ENCODE peak calls at places on chromosomes 12 and 14, in eight cellular contexts. One of them, this sample, is unnamed.
A peak's percentile ranks its signal among the peaks of the same experiment; 100 is the strongest.

GRCh38 chr14:89252887-89253532 is 164.0 kb downstream of the FOXN3 start:
- DNase-seq in HTR-8/SVneo: peak; percentile 10
- DNase-seq in glomerular endothelial cell: no peak
- DNase-seq in EH: no peak
- DNase-seq in left cardiac atrium: no peak
- DNase-seq in body of pancreas: no peak
- DNase-seq in testis: no peak
- DNase-seq in activated T-helper 1 cell treated with anti-CD3 and anti-CD28 coated beads, Interleukin-12 subunit alpha, Interleukin-12 subunit beta, Interleukin-2, Interleukin-4 antibody, amounts not matched to agents 30 ng/mL and 10 ng/mL and 1 ng/mL, durations not matched to agents 14 hours and 24 hours and 36 hours: no peak
- DNase-seq in this sample: no peak

GRCh38 chr14:70828188-70828587 is 18.9 kb upstream of the MAP3K9 start:
- DNase-seq in activated T-helper 1 cell treated with anti-CD3 and anti-CD28 coated beads, Interleukin-12 subunit alpha, Interleukin-12 subunit beta, Interleukin-2, Interleukin-4 antibody, amounts not matched to agents 30 ng/mL and 10 ng/mL and 1 ng/mL, durations not matched to agents 14 hours and 24 hours and 36 hours: no peak
- DNase-seq in HTR-8/SVneo: no peak
- DNase-seq in left cardiac atrium: no peak
- DNase-seq in body of pancreas: no peak
- DNase-seq in EH: no peak
- DNase-seq in glomerular endothelial cell: no peak
- DNase-seq in testis: no peak
- DNase-seq in this sample: no peak

GRCh38 chr12:123134265-123134664 is 16.6 kb downstream of the PITPNM2 start:
- DNase-seq in activated T-helper 1 cell treated with anti-CD3 and anti-CD28 coated beads, Interleukin-12 subunit alpha, Interleukin-12 subunit beta, Interleukin-2, Interleukin-4 antibody, amounts not matched to agents 30 ng/mL and 10 ng/mL and 1 ng/mL, durations not matched to agents 14 hours and 24 hours and 36 hours: no peak
- DNase-seq in left cardiac atrium: no peak
- DNase-seq in HTR-8/SVneo: no peak
- DNase-seq in glomerular endothelial cell: no peak
- DNase-seq in testis: no peak
- DNase-seq in EH: no peak
- DNase-seq in body of pancreas: no peak
- DNase-seq in this sample: no peak

GRCh38 chr14:68880581-68881105 is 87.8 kb upstream of the ZFP36L1 start:
- DNase-seq in glomerular endothelial cell: no peak
- DNase-seq in testis: no peak
- DNase-seq in HTR-8/SVneo: no peak
- DNase-seq in activated T-helper 1 cell treated with anti-CD3 and anti-CD28 coated beads, Interleukin-12 subunit alpha, Interleukin-12 subunit beta, Interleukin-2, Interleukin-4 antibody, amounts not matched to agents 30 ng/mL and 10 ng/mL and 1 ng/mL, durations not matched to agents 14 hours and 24 hours and 36 hours: no peak
- DNase-seq in body of pancreas: no peak
- DNase-seq in EH: no peak
- DNase-seq in left cardiac atrium: no peak
- DNase-seq in this sample: no peak

GRCh38 chr12:124756730-124757129 is 106.9 kb downstream of the SCARB1 start:
- DNase-seq in body of pancreas: no peak
- DNase-seq in left cardiac atrium: no peak
- DNase-seq in testis: no peak
- DNase-seq in EH: no peak
- DNase-seq in activated T-helper 1 cell treated with anti-CD3 and anti-CD28 coated beads, Interleukin-12 subunit alpha, Interleukin-12 subunit beta, Interleukin-2, Interleukin-4 antibody, amounts not matched to agents 30 ng/mL and 10 ng/mL and 1 ng/mL, durations not matched to agents 14 hours and 24 hours and 36 hours: no peak
- DNase-seq in HTR-8/SVneo: no peak
- DNase-seq in glomerular endothelial cell: no peak
- DNase-seq in this sample: no peak

GRCh38 chr14:100030441-100031153 is 34.6 kb upstream of the EVL start:
- DNase-seq in body of pancreas: peak; percentile 32
- DNase-seq in testis: no peak
- DNase-seq in left cardiac atrium: no peak
- DNase-seq in activated T-helper 1 cell treated with anti-CD3 and anti-CD28 coated beads, Interleukin-12 subunit alpha, Interleukin-12 subunit beta, Interleukin-2, Interleukin-4 antibody, amounts not matched to agents 30 ng/mL and 10 ng/mL and 1 ng/mL, durations not matched to agents 14 hours and 24 hours and 36 hours: no peak
- DNase-seq in HTR-8/SVneo: no peak
- DNase-seq in EH: peak; percentile 95
- DNase-seq in glomerular endothelial cell: no peak
- DNase-seq in this sample: no peak

GRCh38 chr12:113092478-113093408 is 36.2 kb downstream of the DTX1 start:
- DNase-seq in activated T-helper 1 cell treated with anti-CD3 and anti-CD28 coated beads, Interleukin-12 subunit alpha, Interleukin-12 subunit beta, Interleukin-2, Interleukin-4 antibody, amounts not matched to agents 30 ng/mL and 10 ng/mL and 1 ng/mL, durations not matched to agents 14 hours and 24 hours and 36 hours: no peak
- DNase-seq in glomerular endothelial cell: no peak
- DNase-seq in HTR-8/SVneo: no peak
- DNase-seq in left cardiac atrium: peak; percentile 61
- DNase-seq in body of pancreas: peak; percentile 49
- DNase-seq in testis: peak; percentile 56
- DNase-seq in EH: no peak
- DNase-seq in this sample: peak; percentile 30

GRCh38 chr14:70013269-70013873 is 134.2 kb downstream of the SMOC1 start:
- DNase-seq in HTR-8/SVneo: peak; percentile 76
- DNase-seq in glomerular endothelial cell: no peak
- DNase-seq in left cardiac atrium: no peak
- DNase-seq in EH: peak; percentile 13
- DNase-seq in activated T-helper 1 cell treated with anti-CD3 and anti-CD28 coated beads, Interleukin-12 subunit alpha, Interleukin-12 subunit beta, Interleukin-2, Interleukin-4 antibody, amounts not matched to agents 30 ng/mL and 10 ng/mL and 1 ng/mL, durations not matched to agents 14 hours and 24 hours and 36 hours: no peak
- DNase-seq in body of pancreas: peak; percentile 70
- DNase-seq in testis: peak; percentile 57
- DNase-seq in this sample: no peak

GRCh38 chr12:12704593-12705230 is 8.7 kb upstream of the GPR19 start:
- DNase-seq in activated T-helper 1 cell treated with anti-CD3 and anti-CD28 coated beads, Interleukin-12 subunit alpha, Interleukin-12 subunit beta, Interleukin-2, Interleukin-4 antibody, amounts not matched to agents 30 ng/mL and 10 ng/mL and 1 ng/mL, durations not matched to agents 14 hours and 24 hours and 36 hours: no peak
- DNase-seq in glomerular endothelial cell: no peak
- DNase-seq in EH: peak; percentile 94
- DNase-seq in testis: peak; percentile 84
- DNase-seq in left cardiac atrium: peak; percentile 56
- DNase-seq in HTR-8/SVneo: peak; percentile 57
- DNase-seq in body of pancreas: peak; percentile 79
- DNase-seq in this sample: no peak

GRCh38 chr12:131282292-131283080 is 328.8 kb downstream of the ADGRD1 start:
- DNase-seq in HTR-8/SVneo: no peak
- DNase-seq in testis: peak; percentile 10
- DNase-seq in body of pancreas: no peak
- DNase-seq in left cardiac atrium: no peak
- DNase-seq in activated T-helper 1 cell treated with anti-CD3 and anti-CD28 coated beads, Interleukin-12 subunit alpha, Interleukin-12 subunit beta, Interleukin-2, Interleukin-4 antibody, amounts not matched to agents 30 ng/mL and 10 ng/mL and 1 ng/mL, durations not matched to agents 14 hours and 24 hours and 36 hours: no peak
- DNase-seq in EH: no peak
- DNase-seq in glomerular endothelial cell: no peak
- DNase-seq in this sample: no peak

GRCh38 chr12:105166736-105167135 is 59.2 kb downstream of the WASHC4 start:
- DNase-seq in left cardiac atrium: no peak
- DNase-seq in EH: no peak
- DNase-seq in HTR-8/SVneo: no peak
- DNase-seq in body of pancreas: no peak
- DNase-seq in activated T-helper 1 cell treated with anti-CD3 and anti-CD28 coated beads, Interleukin-12 subunit alpha, Interleukin-12 subunit beta, Interleukin-2, Interleukin-4 antibody, amounts not matched to agents 30 ng/mL and 10 ng/mL and 1 ng/mL, durations not matched to agents 14 hours and 24 hours and 36 hours: no peak
- DNase-seq in testis: no peak
- DNase-seq in glomerular endothelial cell: no peak
- DNase-seq in this sample: no peak

GRCh38 chr14:64919618-64920017 is 5.4 kb downstream of the CHURC1 start:
- DNase-seq in EH: peak; percentile 34
- DNase-seq in body of pancreas: no peak
- DNase-seq in testis: no peak
- DNase-seq in left cardiac atrium: no peak
- DNase-seq in HTR-8/SVneo: no peak
- DNase-seq in glomerular endothelial cell: no peak
- DNase-seq in activated T-helper 1 cell treated with anti-CD3 and anti-CD28 coated beads, Interleukin-12 subunit alpha, Interleukin-12 subunit beta, Interleukin-2, Interleukin-4 antibody, amounts not matched to agents 30 ng/mL and 10 ng/mL and 1 ng/mL, durations not matched to agents 14 hours and 24 hours and 36 hours: no peak
- DNase-seq in this sample: no peak

GRCh38 chr12:78928200-78929074 is 63.9 kb downstream of the SYT1 start:
- DNase-seq in activated T-helper 1 cell treated with anti-CD3 and anti-CD28 coated beads, Interleukin-12 subunit alpha, Interleukin-12 subunit beta, Interleukin-2, Interleukin-4 antibody, amounts not matched to agents 30 ng/mL and 10 ng/mL and 1 ng/mL, durations not matched to agents 14 hours and 24 hours and 36 hours: no peak
- DNase-seq in body of pancreas: no peak
- DNase-seq in HTR-8/SVneo: peak; percentile 18
- DNase-seq in testis: no peak
- DNase-seq in EH: peak; percentile 40
- DNase-seq in glomerular endothelial cell: peak; percentile 50
- DNase-seq in left cardiac atrium: no peak
- DNase-seq in this sample: no peak